ENCODE peak calls at places on chromosomes 7 and 10, in ten cellular contexts. E, A, U, O, S, V, M, Q, T and L are unnamed samples.

GRCh38 chr10:28872592-28873165 is 195.4 kb downstream of the BAMBI start:
- DNase-seq in E (no peak), A (no peak), U (no peak), O (no peak), S (no peak), V (no peak), M (no peak), Q (no peak), T (no peak), L (no peak)

GRCh38 chr7:155951554-155952158 is 139.4 kb upstream of the SHH start:
- DNase-seq in E (peak), A (no peak), U (peak), O (no peak), S (no peak), V (no peak), M (peak), Q (peak), T (no peak), L (no peak)

GRCh38 chr7:135536160-135536559 is 21.6 kb upstream of the NUP205 start:
- DNase-seq in E (no peak), A (no peak), U (no peak), O (no peak), S (no peak), V (no peak), M (no peak), Q (no peak), T (no peak), L (no peak)

GRCh38 chr10:24935504-24936292 is 16.7 kb downstream of the PRTFDC1 start:
- DNase-seq in E (no peak), A (no peak), U (no peak), O (no peak), S (no peak), V (no peak), M (no peak), Q (no peak), T (no peak), L (no peak)

GRCh38 chr7:1910827-1911226 is 240.8 kb downstream of the ELFN1 start:
- DNase-seq in E (no peak), A (no peak), U (no peak), O (no peak), S (no peak), V (no peak), M (no peak), Q (no peak), T (no peak), L (no peak)

GRCh38 chr10:84158549-84158948 is 15.1 kb upstream of the GPR15LG start:
- DNase-seq in E (no peak), A (no peak), U (no peak), O (no peak), S (no peak), V (no peak), M (no peak), Q (no peak), T (no peak), L (no peak)

GRCh38 chr7:28807396-28807994 is 150.6 kb downstream of the TRIL start:
- DNase-seq in E (no peak), A (no peak), U (no peak), O (no peak), S (no peak), V (no peak), M (peak), Q (no peak), T (no peak), L (no peak)

GRCh38 chr7:57424515-57425238 is 25.3 kb upstream of the ZNF716 start:
- DNase-seq in E (no peak), A (no peak), U (no peak), O (no peak), S (no peak), V (no peak), M (no peak), Q (no peak), T (no peak), L (no peak)

GRCh38 chr7:70752794-70753241 is 379.1 kb upstream of the GALNT17 start:
- DNase-seq in E (no peak), A (no peak), U (no peak), O (no peak), S (no peak), V (no peak), M (no peak), Q (no peak), T (no peak), L (no peak)

GRCh38 chr7:33185786-33186185 is 56.4 kb downstream of the BBS9 start:
- DNase-seq in E (no peak), A (no peak), U (no peak), O (no peak), S (no peak), V (peak), M (peak), Q (no peak), T (no peak), L (no peak)

GRCh38 chr10:118966131-118967125 is 63.1 kb upstream of the NANOS1 start:
- DNase-seq in E (no peak), A (no peak), U (no peak), O (no peak), S (no peak), V (no peak), M (no peak), Q (no peak), T (no peak), L (no peak)

GRCh38 chr10:29023678-29024077 is 265.2 kb upstream of the LYZL1 start:
- DNase-seq in E (no peak), A (no peak), U (no peak), O (no peak), S (no peak), V (no peak), M (peak), Q (no peak), T (no peak), L (no peak)

GRCh38 chr10:107481224-107481623 is 316.7 kb upstream of the SORCS1 start:
- DNase-seq in E (no peak), A (no peak), U (no peak), O (no peak), S (no peak), V (no peak), M (no peak), Q (no peak), T (no peak), L (no peak)

GRCh38 chr10:70461397-70462348 is 16.9 kb upstream of the PALD1 start:
- DNase-seq in E (peak), A (peak), U (peak), O (no peak), S (peak), V (no peak), M (peak), Q (peak), T (no peak), L (no peak)

GRCh38 chr10:5983813-5984212 is 6.5 kb upstream of the IL15RA start:
- DNase-seq in E (peak), A (no peak), U (no peak), O (no peak), S (no peak), V (no peak), M (no peak), Q (no peak), T (peak), L (no peak)

GRCh38 chr10:89129850-89130396 is 77.2 kb downstream of the CH25H start:
- DNase-seq in E (no peak), A (no peak), U (no peak), O (no peak), S (no peak), V (no peak), M (no peak), Q (no peak), T (peak), L (no peak)

GRCh38 chr7:70042533-70042932 is 444.3 kb downstream of the AUTS2 start:
- DNase-seq in E (no peak), A (no peak), U (no peak), O (no peak), S (no peak), V (no peak), M (peak), Q (no peak), T (no peak), L (no peak)